ENCODE peak calls at places on chromosomes 5 and 9, in eight cellular contexts. A, T, W, R, S, O, M and N are unnamed samples.

GRCh38 chr5:42756630-42757601 is at the start of gene CCDC152:
- DNase-seq in A (peak), T (no peak), W (no peak), R (peak), S (peak), O (peak), M (no peak), N (peak)

GRCh38 chr9:10612649-10613398 is at the start of gene PTPRD:
- DNase-seq in A (peak), T (no peak), W (peak), R (peak), S (no peak), O (peak), M (no peak), N (peak)

GRCh38 chr9:132548971-132549649 is 33.3 kb upstream of the BARHL1 start:
- DNase-seq in A (peak), T (peak), W (no peak), R (no peak), S (no peak), O (peak), M (no peak), N (no peak)

GRCh38 chr5:176778921-176779465 is 31.4 kb upstream of the UNC5A start:
- DNase-seq in A (no peak), T (no peak), W (no peak), R (no peak), S (no peak), O (no peak), M (no peak), N (no peak)

GRCh38 chr9:92715488-92716231 is 45.7 kb upstream of the IPPK start:
- DNase-seq in A (no peak), T (no peak), W (no peak), R (peak), S (no peak), O (no peak), M (no peak), N (peak)

GRCh38 chr9:87725356-87725899 is 491 bp upstream of the CTSL start:
- DNase-seq in A (peak), T (no peak), W (no peak), R (peak), S (no peak), O (no peak), M (no peak), N (no peak)

GRCh38 chr9:6889868-6890267 is 132.1 kb downstream of the KDM4C start:
- DNase-seq in A (no peak), T (no peak), W (no peak), R (no peak), S (no peak), O (no peak), M (peak), N (no peak)

GRCh38 chr5:143506881-143507552 is 103.5 kb upstream of the NR3C1 start:
- DNase-seq in A (peak), T (no peak), W (peak), R (peak), S (no peak), O (peak), M (no peak), N (no peak)

GRCh38 chr5:61417345-61417744 is 85.3 kb downstream of the ZSWIM6 start:
- DNase-seq in A (no peak), T (no peak), W (no peak), R (no peak), S (no peak), O (no peak), M (no peak), N (no peak)

GRCh38 chr5:132981288-132981687 is 17.9 kb upstream of the AFF4 start:
- DNase-seq in A (no peak), T (no peak), W (no peak), R (no peak), S (no peak), O (no peak), M (no peak), N (no peak)

GRCh38 chr5:158856295-158856694 is 243.4 kb downstream of the EBF1 start:
- DNase-seq in A (no peak), T (no peak), W (no peak), R (no peak), S (no peak), O (no peak), M (no peak), N (no peak)

GRCh38 chr9:84991506-84991855 is 322.0 kb downstream of the NTRK2 start:
- DNase-seq in A (no peak), T (no peak), W (no peak), R (no peak), S (no peak), O (no peak), M (no peak), N (no peak)

GRCh38 chr5:119078870-119079269 is 8.0 kb downstream of the DMXL1 start:
- DNase-seq in A (peak), T (no peak), W (no peak), R (peak), S (no peak), O (no peak), M (no peak), N (no peak)